ENCODE peak calls at places on chromosomes 1 and 21, in five cellular contexts. R, E, F, V and Z are unnamed samples.

GRCh38 chr1:222288056-222288455 is 259.8 kb downstream of the HHIPL2 start:
- DNase-seq in R (no peak), E (peak), F (no peak), V (no peak), Z (no peak)

GRCh38 chr1:41422306-41422705 is 61.1 kb downstream of the FOXO6 start:
- DNase-seq in R (no peak), E (no peak), F (no peak), V (no peak), Z (no peak)

GRCh38 chr1:199279872-199280649 is 641.2 kb downstream of the PTPRC start:
- DNase-seq in R (no peak), E (no peak), F (no peak), V (no peak), Z (no peak)

GRCh38 chr1:76066390-76066789 is 8.2 kb upstream of the ST6GALNAC3 start:
- DNase-seq in R (no peak), E (no peak), F (no peak), V (no peak), Z (no peak)

GRCh38 chr1:203289281-203289981 is 15.9 kb upstream of the BTG2 start:
- DNase-seq in R (peak), E (peak), F (peak), V (peak), Z (no peak)

GRCh38 chr1:161378014-161378413 is 10.3 kb upstream of the CFAP126 start:
- DNase-seq in R (no peak), E (no peak), F (no peak), V (no peak), Z (no peak)

GRCh38 chr1:206030714-206031113 is 7.0 kb upstream of the CTSE start:
- DNase-seq in R (peak), E (peak), F (peak), V (no peak), Z (peak)

GRCh38 chr1:206464456-206464964 is 5.8 kb upstream of the IKBKE start:
- DNase-seq in R (no peak), E (no peak), F (no peak), V (no peak), Z (peak)

GRCh38 chr21:32994305-32994704 is 31.4 kb upstream of the OLIG2 start:
- DNase-seq in R (no peak), E (no peak), F (no peak), V (no peak), Z (no peak)

GRCh38 chr1:203058674-203058931 is 27.2 kb downstream of the MYOG start:
- DNase-seq in R (no peak), E (no peak), F (no peak), V (no peak), Z (no peak)

GRCh38 chr1:168631671-168632400 is 55.4 kb downstream of the XCL1 start:
- DNase-seq in R (no peak), E (no peak), F (no peak), V (no peak), Z (no peak)

GRCh38 chr1:234921266-234922062 is 207.2 kb downstream of the TOMM20 start:
- DNase-seq in R (no peak), E (no peak), F (peak), V (no peak), Z (peak)

GRCh38 chr1:116401646-116402176 is 28.7 kb downstream of the ATP1A1 start:
- DNase-seq in R (no peak), E (no peak), F (no peak), V (no peak), Z (no peak)

GRCh38 chr1:228836427-228836826 is 101.1 kb downstream of the RHOU start:
- DNase-seq in R (no peak), E (no peak), F (no peak), V (no peak), Z (no peak)

GRCh38 chr1:47650205-47650604 is 212.4 kb downstream of the FOXD2 start:
- DNase-seq in R (no peak), E (peak), F (peak), V (no peak), Z (no peak)

GRCh38 chr21:37338671-37339526 is 27.7 kb upstream of the DYRK1A start:
- DNase-seq in R (no peak), E (no peak), F (no peak), V (no peak), Z (peak)

GRCh38 chr1:65431111-65431705 is 10.7 kb downstream of the LEPR start:
- DNase-seq in R (no peak), E (no peak), F (no peak), V (no peak), Z (no peak)

GRCh38 chr1:161039546-161039945 is 782 bp upstream of the TSTD1 start:
- DNase-seq in R (no peak), E (no peak), F (no peak), V (no peak), Z (no peak)

GRCh38 chr1:109466440-109467300 is at the start of gene SYPL2:
- DNase-seq in R (no peak), E (peak), F (peak), V (no peak), Z (peak)

GRCh38 chr1:160681067-160681890 is 30.3 kb downstream of the CD48 start:
- DNase-seq in R (peak), E (peak), F (peak), V (no peak), Z (peak)

GRCh38 chr1:29243863-29244185 is 7.5 kb downstream of the PTPRU start:
- DNase-seq in R (no peak), E (no peak), F (no peak), V (no peak), Z (no peak)

GRCh38 chr1:62588000-62588399 is 9.3 kb upstream of the ANGPTL3 start:
- DNase-seq in R (no peak), E (no peak), F (no peak), V (no peak), Z (no peak)